ENCODE peak calls at places on chromosomes 4 and X, in ten cellular contexts. F is tibial artery, E is psoas muscle, G is right lobe of liver, O is IMR-90, J is PC-9, W is heart left ventricle, Q is left ventricle myocardium inferior, A is ascending aorta, H is pancreas. R is an unnamed sample. For H3K36me3, the result is how much of the 10 kb centered on the place peaks cover.

GRCh38 chrX:110418857-110419249 is 60.2 kb downstream of the RTL9 start:
- DNase-seq in F (no peak), E (no peak), G (no peak), O (peak), J (no peak), W (no peak), Q (no peak), A (no peak), H (no peak), R (peak)

GRCh38 chrX:40098264-40099045 is 697 bp upstream of the BCOR start:
- DNase-seq in F (no peak), E (peak), G (no peak), O (no peak), J (peak), W (peak), Q (peak), A (no peak), H (no peak), R (peak)

GRCh38 chr4:111937368-111937767 is 207.9 kb upstream of the FAM241A start:
- DNase-seq in F (no peak), E (no peak), G (no peak), O (peak), J (no peak), W (no peak), Q (no peak), A (no peak), H (no peak), R (no peak)

GRCh38 chr4:134663742-134664141 is 462.2 kb upstream of the PABPC4L start:
- DNase-seq in F (no peak), E (no peak), G (no peak), O (no peak), J (no peak), W (no peak), Q (no peak), A (no peak), H (no peak), R (no peak)

GRCh38 chrX:8864151-8864550 is 63.0 kb upstream of the FAM9A start:
- DNase-seq in F (no peak), E (no peak), G (no peak), O (no peak), J (no peak), W (no peak), Q (no peak), A (no peak), H (no peak), R (no peak)

GRCh38 chr4:188532751-188533150 is 393.5 kb downstream of the TRIML1 start:
- DNase-seq in F (no peak), E (no peak), G (no peak), O (no peak), J (no peak), W (no peak), Q (no peak), A (no peak), H (no peak), R (no peak)

GRCh38 chrX:9542106-9542764 is 77.4 kb downstream of the TBL1X start:
- DNase-seq in F (no peak), E (no peak), G (no peak), O (no peak), J (no peak), W (no peak), Q (no peak), A (no peak), H (no peak), R (no peak)

GRCh38 chrX:109934434-109934833 is 68.5 kb upstream of the TMEM164 start:
- DNase-seq in F (no peak), E (no peak), G (no peak), O (peak), J (no peak), W (no peak), Q (no peak), A (no peak), H (no peak), R (no peak)

GRCh38 chr4:142585411-142585810 is 260.7 kb downstream of the INPP4B start:
- DNase-seq in F (no peak), E (no peak), G (no peak), O (peak), J (no peak), W (no peak), Q (no peak), A (no peak), H (no peak), R (no peak)

GRCh38 chr4:9792381-9792780 is 10.9 kb downstream of the DRD5 start:
- DNase-seq in F (no peak), E (no peak), G (no peak), O (no peak), J (no peak), W (no peak), Q (no peak), A (no peak), H (no peak), R (no peak)

GRCh38 chr4:9773464-9773863 is 8.0 kb upstream of the DRD5 start:
- DNase-seq in F (no peak), E (no peak), G (no peak), O (no peak), J (no peak), W (no peak), Q (no peak), A (no peak), H (no peak), R (no peak)

GRCh38 chr4:132062611-132063239 is 1086.4 kb upstream of the PCDH10 start:
- DNase-seq in F (no peak), E (no peak), G (peak), O (no peak), J (no peak), W (no peak), Q (no peak), A (no peak), H (peak), R (no peak)

GRCh38 chrX:133415276-133416105 is at the start of gene GPC4:
- DNase-seq in F (peak), E (peak), G (peak), O (no peak), J (peak), W (peak), Q (peak), A (no peak), H (peak), R (peak)

GRCh38 chr4:114562176-114562904 is 36.3 kb upstream of the UGT8 start:
- DNase-seq in F (no peak), E (no peak), G (no peak), O (no peak), J (no peak), W (no peak), Q (no peak), A (no peak), H (no peak), R (no peak)

GRCh38 chr4:85831647-85832046 is 356.7 kb downstream of the ARHGAP24 start:
- DNase-seq in F (no peak), E (no peak), G (no peak), O (no peak), J (no peak), W (no peak), Q (no peak), A (no peak), H (no peak), R (no peak)

GRCh38 chr4:76738081-76738931 is 159.6 kb downstream of the SOWAHB start:
- DNase-seq in F (peak), E (no peak), G (no peak), O (peak), J (no peak), W (no peak), Q (no peak), A (peak), H (no peak), R (peak)

GRCh38 chr4:25993564-25994185 is 79.7 kb downstream of the SMIM20 start:
- DNase-seq in F (no peak), E (peak), G (no peak), O (no peak), J (no peak), W (no peak), Q (peak), A (no peak), H (no peak), R (peak)

GRCh38 chr4:162782778-162783507 is 383.7 kb downstream of the NAF1 start:
- DNase-seq in F (no peak), E (no peak), G (no peak), O (no peak), J (no peak), W (no peak), Q (no peak), A (no peak), H (no peak), R (no peak)

GRCh38 chr4:53592128-53592527 is 842 bp upstream of the LNX1 start:
- DNase-seq in F (no peak), E (no peak), G (no peak), O (peak), J (no peak), W (no peak), Q (no peak), A (no peak), H (no peak), R (no peak)

GRCh38 chr4:140256335-140256734 is 102.4 kb upstream of the MAML3 start:
- DNase-seq in F (no peak), E (no peak), G (no peak), O (peak), J (peak), W (no peak), Q (no peak), A (no peak), H (no peak), R (peak)

GRCh38 chr4:112029642-112030235 is 115.5 kb upstream of the FAM241A start:
- DNase-seq in F (no peak), E (no peak), G (no peak), O (no peak), J (no peak), W (no peak), Q (no peak), A (no peak), H (no peak), R (peak)

GRCh38 chr4:76504613-76505465 is 69.8 kb downstream of the SHROOM3 start:
- DNase-seq in F (no peak), E (no peak), G (no peak), O (peak), J (no peak), W (no peak), Q (no peak), A (no peak), H (no peak), R (no peak)

GRCh38 chrX:47514553-47515235 is 31.7 kb upstream of the ZNF41 start:
- DNase-seq in F (no peak), E (no peak), G (no peak), O (peak), J (no peak), W (no peak), Q (no peak), A (no peak), H (no peak), R (no peak)

GRCh38 chr4:44760142-44760898 is 34.0 kb upstream of the GNPDA2 start:
- DNase-seq in F (no peak), E (no peak), G (no peak), O (peak), J (no peak), W (no peak), Q (no peak), A (no peak), H (no peak), R (no peak)

GRCh38 chrX:15233416-15234015 is 36.4 kb downstream of the ASB9 start:
- DNase-seq in F (no peak), E (no peak), G (no peak), O (no peak), J (no peak), W (no peak), Q (no peak), A (no peak), H (no peak), R (no peak)

GRCh38 chrX:17788439-17788838 is 51.1 kb downstream of the SCML1 start:
- DNase-seq in F (no peak), E (no peak), G (no peak), O (peak), J (peak), W (no peak), Q (no peak), A (no peak), H (peak), R (peak)

GRCh38 chr4:26452565-26453531 is 37.4 kb downstream of the CCKAR start:
- DNase-seq in F (no peak), E (no peak), G (no peak), O (no peak), J (no peak), W (no peak), Q (no peak), A (no peak), H (peak), R (no peak)

GRCh38 chr4:3524349-3524748 is 7.9 kb downstream of the LRPAP1 start:
- DNase-seq in F (no peak), E (peak), G (peak), O (no peak), J (no peak), W (no peak), Q (no peak), A (peak), H (peak), R (no peak)

GRCh38 chr4:3523628-3524221 is 8.5 kb downstream of the LRPAP1 start:
- DNase-seq in F (no peak), E (peak), G (peak), O (no peak), J (no peak), W (no peak), Q (no peak), A (peak), H (peak), R (no peak)

GRCh38 chr4:3522326-3522640 is 9.9 kb downstream of the LRPAP1 start:
- DNase-seq in F (no peak), E (no peak), G (no peak), O (no peak), J (no peak), W (no peak), Q (no peak), A (peak), H (peak), R (no peak)

GRCh38 chr4:3522651-3523050 is 9.6 kb downstream of the LRPAP1 start:
- DNase-seq in F (no peak), E (peak), G (no peak), O (no peak), J (no peak), W (no peak), Q (no peak), A (peak), H (peak), R (no peak)

DNA sequence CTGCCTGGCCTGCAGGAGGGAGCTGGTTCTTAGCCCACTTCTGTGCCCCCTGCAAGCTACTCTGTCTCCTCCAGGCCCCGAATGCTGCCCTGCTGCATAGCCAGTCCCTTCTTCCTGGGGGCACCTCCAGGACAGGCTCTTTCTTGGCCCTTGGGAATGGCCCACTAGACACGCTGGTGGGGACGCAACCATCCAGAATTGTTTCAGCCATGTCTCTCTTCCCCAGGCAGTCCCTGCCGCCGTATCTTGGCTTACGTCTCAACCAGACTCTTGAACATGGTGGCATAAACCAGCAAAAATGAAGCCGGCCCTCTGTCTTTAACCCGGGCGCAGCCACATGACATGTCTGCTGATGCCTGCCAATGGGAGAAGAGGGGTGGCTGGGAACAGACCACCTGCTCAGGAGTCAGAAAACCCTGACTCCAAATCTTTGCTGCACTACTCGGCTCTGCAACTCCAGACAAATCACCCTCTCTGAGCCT is 9.0 kb downstream of the LRPAP1 start:
- DNase-seq in F (no peak), E (peak), G (peak), O (no peak), J (no peak), W (no peak), Q (no peak), A (peak), H (peak), R (no peak)
- H3K36me3 ChIP-seq in F (half or more), E (half or more), G (under half), O (half or more), J (under half), W (under half), Q (half or more), A (half or more), H (half or more), R (under half)

DNA sequence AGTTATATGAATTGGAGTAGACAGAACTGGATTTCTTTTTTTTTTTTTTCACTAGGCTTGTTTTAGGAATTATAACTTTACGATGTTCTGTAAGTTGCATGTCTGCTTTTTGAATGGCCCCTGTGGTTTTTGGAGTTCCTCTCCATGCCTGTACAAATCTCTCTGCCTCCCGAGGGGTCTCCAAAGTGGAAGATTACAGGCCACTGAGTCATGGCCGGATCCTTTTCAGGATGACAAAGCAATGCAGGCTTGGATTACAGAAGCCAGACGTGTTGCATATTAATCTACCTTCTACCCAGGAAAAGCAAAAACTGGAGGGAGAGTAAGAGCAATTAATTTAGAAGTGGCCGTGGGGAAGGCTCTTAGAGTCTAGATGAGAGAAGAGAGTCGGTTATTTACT is 226.3 kb downstream of the SHOX start:
- DNase-seq in F (no peak), E (no peak), G (no peak), O (no peak), J (no peak), W (no peak), Q (no peak), A (no peak), H (no peak), R (peak)
- H3K4me3 ChIP-seq in F (no peak), E (no peak), G (no peak), O (no peak), J (no peak), W (no peak), Q (no peak), A (no peak), H (no peak), R (peak)

GRCh38 chr4:1839306-1839705 is 16.6 kb downstream of the LETM1 start:
- DNase-seq in F (no peak), E (no peak), G (no peak), O (no peak), J (no peak), W (no peak), Q (no peak), A (no peak), H (no peak), R (no peak)
- H3K36me3 ChIP-seq in F (half or more), E (half or more), G (under half), O (under half), J (under half), W (under half), Q (half or more), A (half or more), H (under half), R (under half)

DNA sequence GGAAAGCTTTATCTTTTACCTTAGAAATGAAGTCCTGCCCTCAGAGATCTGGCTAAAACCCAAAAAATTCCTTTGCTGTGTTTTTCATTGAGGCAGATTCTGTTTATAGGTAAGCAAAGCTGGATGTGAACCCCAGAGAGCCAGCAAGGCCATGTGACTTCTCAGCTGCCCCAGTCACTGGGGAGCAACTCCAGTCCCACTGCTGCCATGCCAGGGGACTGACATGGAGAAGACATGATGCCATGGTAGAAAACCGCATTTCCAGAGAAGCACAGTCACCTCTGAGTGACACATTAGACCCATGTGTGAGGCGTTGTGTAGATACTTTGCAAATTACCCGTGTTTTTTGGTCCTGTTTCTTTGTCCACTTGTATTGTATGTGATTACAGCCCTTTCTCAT is 45.4 kb downstream of the PTTG2 start:
- DNase-seq in F (no peak), E (no peak), G (no peak), O (no peak), J (no peak), W (no peak), Q (no peak), A (no peak), H (no peak), R (no peak)
- H3K4me3 ChIP-seq in F (no peak), E (no peak), G (no peak), O (no peak), J (no peak), W (no peak), Q (no peak), A (no peak), H (no peak), R (no peak)

GRCh38 chr4:83043801-83044407 is 8.9 kb downstream of the COPS4 start:
- DNase-seq in F (no peak), E (no peak), G (no peak), O (peak), J (no peak), W (no peak), Q (no peak), A (no peak), H (no peak), R (no peak)

GRCh38 chr4:83034630-83035494 is at the start of gene COPS4:
- DNase-seq in F (peak), E (peak), G (peak), O (peak), J (peak), W (peak), Q (peak), A (peak), H (peak), R (peak)

GRCh38 chr4:83036991-83037390 is 2.0 kb downstream of the COPS4 start:
- DNase-seq in F (no peak), E (no peak), G (no peak), O (no peak), J (no peak), W (no peak), Q (no peak), A (no peak), H (no peak), R (no peak)

GRCh38 chr4:83040269-83040668 is 5.3 kb downstream of the COPS4 start:
- DNase-seq in F (no peak), E (no peak), G (no peak), O (no peak), J (no peak), W (no peak), Q (no peak), A (no peak), H (no peak), R (no peak)
- H3K36me3 ChIP-seq in F (under half), E (under half), G (under half), O (under half), J (under half), W (under half), Q (under half), A (under half), H (under half), R (under half)

GRCh38 chr4:107618656-107619055 is 101.4 kb downstream of the PAPSS1 start:
- DNase-seq in F (no peak), E (no peak), G (no peak), O (no peak), J (no peak), W (no peak), Q (no peak), A (no peak), H (no peak), R (no peak)

GRCh38 chr4:107619731-107620130 is 100.3 kb downstream of the PAPSS1 start:
- DNase-seq in F (no peak), E (no peak), G (no peak), O (no peak), J (no peak), W (no peak), Q (no peak), A (no peak), H (no peak), R (no peak)

GRCh38 chr4:107622006-107622405 is 98.0 kb downstream of the PAPSS1 start:
- DNase-seq in F (no peak), E (no peak), G (no peak), O (no peak), J (no peak), W (no peak), Q (no peak), A (no peak), H (no peak), R (no peak)

GRCh38 chr4:107616838-107617389 is 103.1 kb downstream of the PAPSS1 start:
- DNase-seq in F (no peak), E (no peak), G (no peak), O (peak), J (no peak), W (no peak), Q (no peak), A (no peak), H (no peak), R (no peak)

DNA sequence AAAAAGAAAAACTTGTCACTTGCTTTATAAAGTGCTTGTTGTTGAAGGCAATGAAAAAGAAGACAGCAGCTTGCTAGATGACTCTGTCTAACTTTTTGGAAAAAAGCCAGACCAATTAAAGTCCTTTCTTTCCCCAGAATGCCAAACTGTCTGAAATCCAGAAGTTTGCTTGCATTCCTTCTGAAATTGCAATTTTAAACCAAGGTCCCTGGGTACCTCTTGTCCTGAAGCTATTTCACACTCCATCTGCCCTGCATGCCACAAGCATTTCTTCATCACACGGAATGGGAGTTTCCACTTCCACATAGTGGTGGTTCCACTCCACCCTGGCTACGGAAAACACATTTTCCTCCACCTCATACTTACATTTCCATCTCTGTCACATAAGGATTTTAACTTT is 101.0 kb downstream of the PAPSS1 start:
- DNase-seq in F (peak), E (no peak), G (no peak), O (peak), J (no peak), W (no peak), Q (no peak), A (no peak), H (no peak), R (no peak)
- H3K4me3 ChIP-seq in F (no peak), E (no peak), G (no peak), O (no peak), J (no peak), W (no peak), Q (no peak), A (no peak), H (no peak), R (no peak)

GRCh38 chrX:136879001-136879667 is 1.4 kb downstream of the RBMX start:
- DNase-seq in F (no peak), E (no peak), G (no peak), O (no peak), J (no peak), W (no peak), Q (no peak), A (no peak), H (no peak), R (no peak)
- H3K36me3 ChIP-seq in F (under half), E (under half), G (under half), O (under half), J (under half), W (under half), Q (under half), A (under half), H (under half), R (half or more)